ENCODE peak calls at places on chromosome 11, in ten cellular contexts. A is uterus, P is stomach, J is Peyer's patch, Y is prostate gland, G is IMR-90, S is GM12878, C is thyroid gland, R is body of pancreas, W is K562. B is an unnamed sample.

GRCh38 chr11:61332266-61332822 is 561 bp downstream of the DDB1 start:
- DNase-seq in J (no peak), R (no peak), W (peak; percentile 41), Y (no peak), P (no peak), G (peak; percentile 36), S (no peak), C (peak; percentile 19), A (no peak), B (peak; percentile 43)

GRCh38 chr11:95519912-95520311 is 269.7 kb downstream of the FAM76B start:
- DNase-seq in R (no peak), W (no peak), A (no peak), S (no peak), C (no peak), G (no peak), P (no peak), J (no peak), Y (no peak), B (no peak)

GRCh38 chr11:78638704-78639380 is 64.2 kb upstream of the NARS2 start:
- DNase-seq in A (no peak), J (no peak), C (no peak), R (no peak), G (no peak), P (no peak), S (no peak), Y (no peak), W (no peak), B (no peak)

GRCh38 chr11:2574043-2574552 is 125.7 kb downstream of the KCNQ1OT1 start:
- DNase-seq in J (peak; percentile 34), S (no peak), R (peak; percentile 11), P (no peak), W (no peak), Y (no peak), G (no peak), C (no peak), A (no peak), B (peak; percentile 17)

GRCh38 chr11:93740031-93740801 is 1.1 kb downstream of the TAF1D start:
- DNase-seq in G (peak; percentile 56), A (no peak), R (peak; percentile 25), C (peak; percentile 51), S (no peak), P (no peak), Y (no peak), W (peak; percentile 54), J (peak; percentile 58), B (no peak)

GRCh38 chr11:116144387-116144958 is 628.3 kb downstream of the BUD13 start:
- DNase-seq in C (no peak), W (no peak), G (no peak), Y (no peak), S (no peak), J (no peak), R (no peak), P (no peak), A (no peak), B (no peak)

GRCh38 chr11:119854521-119854920 is 125.5 kb upstream of the NECTIN1 start:
- DNase-seq in S (no peak), Y (peak; percentile 20), J (peak; percentile 59), W (no peak), G (no peak), R (peak; percentile 20), A (no peak), P (peak; percentile 42), C (no peak), B (no peak)

GRCh38 chr11:106400949-106401545 is 323.6 kb downstream of the AASDHPPT start:
- DNase-seq in P (no peak), R (no peak), W (no peak), C (no peak), J (no peak), A (no peak), G (peak; percentile 55), Y (no peak), S (no peak), B (no peak)

GRCh38 chr11:35236667-35237003 is 97.7 kb downstream of the CD44 start:
- DNase-seq in Y (no peak), A (no peak), J (no peak), P (no peak), S (no peak), R (no peak), C (peak; percentile 45), G (peak; percentile 60), W (no peak), B (no peak)

GRCh38 chr11:109059402-109059801 is 362.6 kb upstream of the C11orf87 start:
- DNase-seq in S (no peak), R (no peak), C (no peak), G (no peak), W (no peak), Y (no peak), A (no peak), J (no peak), P (no peak), B (no peak)
- TF ChIP-seq POLR2A in S (no peak), R (no peak), C (no peak), G (no peak), W (no peak), Y (no peak), A (no peak), J (no peak), P (no peak), B (no peak)

GRCh38 chr11:69010361-69010891 is 2.6 kb downstream of the MRGPRF start:
- DNase-seq in S (no peak), C (no peak), J (no peak), R (no peak), Y (no peak), A (no peak), G (peak; percentile 16), P (no peak), W (no peak), B (no peak)

GRCh38 chr11:69010964-69011623 is 2.0 kb downstream of the MRGPRF start:
- DNase-seq in W (peak; percentile 82), C (peak; percentile 55), P (peak; percentile 81), R (peak; percentile 67), Y (peak; percentile 64), A (peak; percentile 88), G (peak; percentile 77), J (peak; percentile 75), S (no peak), B (peak; percentile 54)

GRCh38 chr11:69007978-69008381 is 5.1 kb downstream of the MRGPRF start:
- DNase-seq in G (peak; percentile 71), J (no peak), C (no peak), P (no peak), W (no peak), Y (no peak), A (peak; percentile 32), S (no peak), R (no peak), B (no peak)

GRCh38 chr11:69008774-69009440 is 4.1 kb downstream of the MRGPRF start:
- DNase-seq in P (peak; percentile 79), J (peak; percentile 85), R (peak; percentile 60), A (peak; percentile 96), S (no peak), Y (no peak), W (peak; percentile 63), G (peak; percentile 99), C (peak; percentile 26), B (peak; percentile 29)

DNA sequence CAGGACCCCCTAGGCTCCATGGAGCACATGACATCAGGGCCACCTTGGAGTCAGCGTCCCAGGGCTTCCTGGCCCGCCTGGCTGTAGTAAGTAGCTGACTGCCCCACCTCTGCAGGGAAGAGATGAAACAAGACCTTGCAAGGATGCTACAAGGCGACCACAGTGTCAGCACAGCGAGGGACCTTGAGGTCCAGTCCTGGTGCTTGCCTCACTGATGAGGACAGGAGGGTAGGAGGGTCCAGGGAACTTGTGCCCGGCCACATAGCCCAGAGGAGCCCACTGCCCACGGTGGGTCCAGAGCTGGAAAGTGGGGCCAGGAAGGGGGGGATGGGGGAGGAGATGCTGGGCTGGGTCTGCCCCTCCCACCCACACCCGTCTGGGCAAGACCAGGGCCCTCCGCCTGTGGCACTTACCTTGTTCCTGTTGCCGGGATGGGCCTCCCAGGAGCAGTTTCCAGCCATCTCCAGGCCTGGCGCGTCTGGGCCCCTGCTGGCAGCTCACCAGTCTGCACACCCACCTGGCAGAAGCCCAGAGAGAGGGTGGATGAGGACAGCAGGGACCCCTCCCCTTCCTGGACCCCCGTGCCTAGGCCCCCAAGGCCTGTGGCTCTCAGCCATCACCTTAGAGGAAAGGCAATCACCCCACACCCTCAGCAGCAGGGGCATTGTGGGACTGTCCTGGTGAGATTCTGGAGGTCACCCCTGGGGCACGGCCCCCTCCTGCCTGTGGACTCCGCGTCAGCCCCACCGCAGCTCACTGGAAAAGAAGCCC is 3.4 kb downstream of the MRGPRF start:
- DNase-seq in J (no peak), W (no peak), S (no peak), G (no peak), C (no peak), Y (no peak), P (no peak), A (no peak), R (no peak), B (no peak)
- H3K27ac ChIP-seq in J (peak overlapping the region; percentile 85), W (no peak overlapping the region), S (no peak overlapping the region), G (peak overlapping the region; percentile 86), C (peak overlapping the region; percentile 36), Y (peak overlapping the region; percentile 84), P (peak overlapping the region; percentile 94), A (peak overlapping the region; percentile 99), R (peak overlapping the region; percentile 76), B (peak overlapping the region; percentile 41)

DNA sequence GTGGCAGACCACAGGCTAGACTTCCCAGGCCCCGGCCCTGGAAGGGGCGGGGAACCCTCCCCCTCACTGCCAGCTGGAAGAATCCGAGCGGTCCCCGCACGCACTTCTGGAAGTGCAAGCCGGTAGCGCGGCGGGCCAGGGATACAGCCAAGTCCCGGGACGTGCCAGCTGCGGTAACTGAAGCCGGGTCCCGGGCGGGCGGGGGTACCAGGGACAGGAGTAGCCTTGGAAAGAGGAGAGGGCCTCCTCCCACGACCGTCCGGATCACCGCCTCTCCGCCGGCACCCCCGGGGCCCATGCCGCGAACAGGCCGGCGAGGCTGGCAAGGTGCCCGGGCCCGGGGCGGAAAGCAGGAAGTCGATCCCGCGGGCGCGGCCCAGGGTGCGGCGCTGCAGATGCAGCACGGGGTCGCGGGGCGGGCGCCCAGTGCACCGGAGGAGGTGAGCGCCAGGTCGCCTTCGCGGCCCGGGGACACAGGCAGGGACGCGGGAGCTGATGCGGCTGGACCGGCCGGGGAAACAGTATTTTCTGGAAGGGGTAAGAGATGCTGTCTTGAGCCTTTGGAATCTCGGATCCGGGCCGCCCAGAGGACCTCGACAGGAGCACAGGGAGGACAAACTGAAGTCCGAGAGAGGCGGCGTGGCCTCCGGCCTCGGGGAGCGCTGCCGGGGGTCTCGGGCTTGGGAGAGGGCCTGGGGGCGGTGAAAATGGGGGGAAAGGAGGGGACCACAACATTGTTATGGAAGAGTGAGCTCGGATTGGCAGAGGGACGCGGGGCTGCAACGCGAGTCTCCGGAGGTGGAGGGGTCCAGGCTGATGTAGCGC is 756 bp upstream of the SLC35C1 start:
- DNase-seq in P (peak; percentile 88), Y (peak; percentile 79), G (peak; percentile 33), R (peak; percentile 86), W (peak; percentile 26), S (no peak), A (peak; percentile 76), C (peak; percentile 82), J (peak; percentile 94), B (peak; percentile 80)
- TF ChIP-seq POLR2A in P (no peak), Y (peak; percentile 70), G (no peak), R (no peak), W (no peak), S (no peak), A (no peak), C (peak; percentile 5), J (peak; percentile 89), B (no peak)

DNA sequence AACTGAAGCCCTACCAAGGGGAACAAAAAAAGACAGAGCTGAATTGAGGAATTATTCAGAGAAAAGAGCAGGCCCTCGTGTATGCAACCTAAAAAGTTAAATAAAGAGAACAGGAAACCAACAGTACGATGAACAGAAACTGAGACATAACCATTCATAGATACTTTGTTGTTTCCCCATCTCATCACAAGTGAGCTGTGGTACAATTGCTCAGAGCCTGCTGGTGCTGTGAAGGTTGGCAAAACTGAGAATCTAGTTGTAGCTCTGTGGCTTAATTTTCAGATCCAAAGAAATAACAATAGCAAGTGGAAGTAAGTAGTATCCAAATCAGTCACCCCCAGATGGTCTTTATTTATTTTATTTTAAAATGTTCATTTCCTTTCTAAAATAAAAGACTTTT is 37.7 kb upstream of the BLID start:
- DNase-seq in S (no peak), Y (no peak), P (no peak), R (no peak), A (no peak), C (no peak), G (no peak), J (no peak), W (no peak), B (no peak)
- H3K27ac ChIP-seq in S (no peak overlapping the region), Y (no peak overlapping the region), P (no peak overlapping the region), R (no peak overlapping the region), A (peak overlapping the region; percentile 21), C (no peak overlapping the region), G (peak overlapping the region; percentile 76), J (no peak overlapping the region), W (no peak overlapping the region), B (no peak overlapping the region)